ENCODE peak calls at places on chromosomes 7 and 10, in eight cellular contexts. U is mammary epithelial cell, I is WTC11, W is spleen, R is foreskin fibroblast, Z is HFFc6, Y is sigmoid colon, Q is GM10248. F is an unnamed sample.

GRCh38 chr10:77501152-77501845 is 136.3 kb downstream of the KCNMA1 start:
- DNase-seq in U (peak; percentile 78), I (no peak), W (no peak), R (peak; percentile 98), Z (peak; percentile 96), Y (peak; percentile 70), Q (no peak), F (no peak)

GRCh38 chr10:76882245-76882644 is 755.4 kb downstream of the KCNMA1 start:
- DNase-seq in U (no peak), I (no peak), W (no peak), R (no peak), Z (no peak), Y (no peak), Q (no peak), F (no peak)

GRCh38 chr10:59625842-59626522 is 83.7 kb downstream of the SLC16A9 start:
- DNase-seq in U (peak; percentile 43), I (peak; percentile 22), W (no peak), R (peak; percentile 89), Z (peak; percentile 72), Y (peak; percentile 76), Q (peak; percentile 68), F (peak; percentile 32)

GRCh38 chr7:45116048-45116447 is 4.6 kb upstream of the TBRG4 start:
- DNase-seq in U (no peak), I (no peak), W (no peak), R (no peak), Z (no peak), Y (no peak), Q (no peak), F (no peak)

GRCh38 chr10:86301971-86302370 is 64.6 kb downstream of the GRID1 start:
- DNase-seq in U (no peak), I (no peak), W (peak; percentile 49), R (no peak), Z (no peak), Y (peak; percentile 28), Q (no peak), F (no peak)

GRCh38 chr7:158395780-158396214 is 191.8 kb downstream of the PTPRN2 start:
- DNase-seq in U (no peak), I (peak; percentile 75), W (peak; percentile 71), R (no peak), Z (no peak), Y (no peak), Q (no peak), F (peak; percentile 46)

GRCh38 chr10:28754930-28755718 is 77.8 kb downstream of the BAMBI start:
- DNase-seq in U (no peak), I (no peak), W (no peak), R (no peak), Z (no peak), Y (no peak), Q (no peak), F (no peak)

GRCh38 chr7:130292682-130293257 is at the start of gene CPA4:
- DNase-seq in U (peak; percentile 98), I (no peak), W (no peak), R (peak; percentile 98), Z (peak; percentile 99), Y (no peak), Q (no peak), F (no peak)

GRCh38 chr7:5507026-5507425 is 83.4 kb upstream of the TNRC18 start:
- DNase-seq in U (no peak), I (no peak), W (no peak), R (no peak), Z (no peak), Y (no peak), Q (no peak), F (no peak)

GRCh38 chr7:134710854-134711624 is 64.4 kb downstream of the BPGM start:
- DNase-seq in U (peak; percentile 47), I (no peak), W (no peak), R (peak; percentile 42), Z (peak; percentile 61), Y (no peak), Q (no peak), F (no peak)

GRCh38 chr7:16484453-16485158 is 19.1 kb upstream of the SOSTDC1 start:
- DNase-seq in U (peak; percentile 97), I (no peak), W (no peak), R (peak; percentile 63), Z (peak; percentile 1), Y (no peak), Q (no peak), F (no peak)

GRCh38 chr10:53726921-53727320 is 954.3 kb upstream of the MBL2 start:
- DNase-seq in U (no peak), I (no peak), W (no peak), R (no peak), Z (no peak), Y (no peak), Q (no peak), F (no peak)

GRCh38 chr7:5237286-5237685 is 45.5 kb upstream of the SLC29A4 start:
- DNase-seq in U (peak; percentile 21), I (no peak), W (peak; percentile 82), R (peak; percentile 77), Z (peak; percentile 20), Y (peak; percentile 87), Q (no peak), F (no peak)

GRCh38 chr7:95583834-95584621 is 12.3 kb downstream of the PDK4 start:
- DNase-seq in U (no peak), I (no peak), W (no peak), R (no peak), Z (no peak), Y (no peak), Q (no peak), F (no peak)

GRCh38 chr10:89516149-89516832 is 19.1 kb downstream of the SLC16A12 start:
- DNase-seq in U (peak; percentile 83), I (no peak), W (no peak), R (peak; percentile 93), Z (peak; percentile 93), Y (peak; percentile 80), Q (no peak), F (no peak)

GRCh38 chr7:134703781-134704180 is 57.1 kb downstream of the BPGM start:
- DNase-seq in U (no peak), I (no peak), W (no peak), R (peak; percentile 84), Z (peak; percentile 66), Y (peak; percentile 70), Q (no peak), F (no peak)

GRCh38 chr10:30705086-30705624 is 75.6 kb upstream of the LYZL2 start:
- DNase-seq in U (no peak), I (no peak), W (no peak), R (no peak), Z (no peak), Y (no peak), Q (no peak), F (no peak)

GRCh38 chr7:110090113-110090820 is 1000.7 kb upstream of the LRRN3 start:
- DNase-seq in U (peak; percentile 32), I (no peak), W (peak; percentile 68), R (peak; percentile 4), Z (peak; percentile 41), Y (no peak), Q (peak; percentile 18), F (no peak)

GRCh38 chr10:75165684-75166622 is 44.6 kb upstream of the VDAC2 start:
- DNase-seq in U (peak; percentile 39), I (no peak), W (no peak), R (no peak), Z (no peak), Y (no peak), Q (peak; percentile 75), F (no peak)

GRCh38 chr7:153004341-153004740 is 244.8 kb downstream of the ACTR3B start:
- DNase-seq in U (no peak), I (no peak), W (no peak), R (no peak), Z (no peak), Y (no peak), Q (no peak), F (no peak)

GRCh38 chr10:131177431-131178327 is 133.8 kb downstream of the TCERG1L start:
- DNase-seq in U (no peak), I (no peak), W (peak; percentile 61), R (no peak), Z (no peak), Y (peak; percentile 57), Q (no peak), F (no peak)

GRCh38 chr7:48168159-48168558 is 3.1 kb upstream of the ABCA13 start:
- DNase-seq in U (peak; percentile 84), I (no peak), W (no peak), R (peak; percentile 5), Z (peak; percentile 57), Y (no peak), Q (no peak), F (no peak)
- TF ChIP-seq CTCF in U (no peak), I (no peak), W (no peak), R (no peak), Z (peak; percentile 31), Y (no peak), Q (no peak), F (no peak)

DNA sequence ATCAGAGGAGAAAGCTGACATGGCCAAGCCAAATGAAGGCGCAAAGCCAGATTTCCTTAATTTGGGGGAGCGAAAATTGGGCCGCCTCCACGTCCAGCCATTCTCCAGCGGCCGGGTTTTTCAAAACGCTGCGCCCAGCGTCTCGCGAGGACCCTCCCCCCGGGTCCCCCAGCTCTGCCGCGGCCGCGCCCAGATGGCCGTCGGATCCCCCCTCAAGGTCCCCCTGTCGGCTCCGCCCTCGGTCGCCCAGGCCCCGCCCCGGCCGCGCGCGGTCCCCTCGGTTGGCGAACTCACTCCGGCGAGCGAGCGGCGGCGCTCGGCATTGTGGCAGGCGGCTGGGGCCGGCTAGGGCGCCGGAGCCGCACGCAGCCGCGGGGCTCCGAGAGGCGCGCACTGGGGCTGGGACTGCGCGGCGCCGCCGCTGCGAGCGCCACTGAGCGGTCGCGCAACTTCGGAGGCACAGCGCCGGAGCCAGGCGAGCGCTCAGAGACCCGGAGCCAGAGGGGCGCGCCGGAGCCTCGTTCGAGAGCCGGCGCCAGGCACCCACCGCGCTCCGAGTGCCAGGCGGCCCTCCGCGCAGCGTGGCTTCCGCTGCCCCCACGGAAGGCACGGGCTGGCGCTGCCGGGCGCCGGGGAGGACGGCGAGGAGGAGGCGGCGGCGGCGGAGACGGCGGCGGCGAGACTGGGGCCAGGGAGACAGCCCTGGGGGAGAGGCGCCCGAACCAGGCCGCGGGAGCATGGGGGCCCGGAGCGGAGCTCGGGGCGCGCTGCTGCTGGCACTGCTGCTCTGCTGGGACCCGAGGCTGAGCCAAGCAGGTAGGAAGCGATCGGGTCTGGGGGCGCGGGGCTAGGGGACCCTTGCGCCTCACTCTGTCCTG is at the start of gene UNC5B:
- DNase-seq in U (peak; percentile 90), I (peak; percentile 94), W (peak; percentile 91), R (peak; percentile 98), Z (peak; percentile 81), Y (peak; percentile 94), Q (peak; percentile 34), F (peak; percentile 97)
- TF ChIP-seq CTCF in U (peak; percentile 9), I (peak; percentile 10), W (peak; percentile 27), R (no peak), Z (peak; percentile 64), Y (no peak), Q (no peak), F (peak; percentile 26)

DNA sequence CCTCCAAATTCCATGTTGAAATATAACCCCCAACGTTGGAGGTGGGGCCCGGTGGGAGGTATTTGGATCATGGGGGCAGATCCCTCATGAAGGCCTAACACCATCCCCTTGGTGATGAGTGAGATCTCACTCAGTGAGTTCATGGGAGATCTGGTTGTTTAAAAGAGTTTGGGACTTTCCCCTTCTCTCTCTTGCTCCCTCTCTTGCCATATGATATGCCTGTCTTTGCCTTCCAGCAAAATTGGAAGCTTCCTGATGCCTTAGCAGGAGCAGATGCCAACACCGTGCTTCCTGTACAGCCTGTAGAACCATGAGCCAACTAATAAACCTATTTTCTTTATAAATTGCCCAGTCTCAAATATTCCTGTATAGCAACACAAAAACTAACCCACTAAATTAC is 55.7 kb upstream of the CDK1 start:
- DNase-seq in U (peak; percentile 19), I (no peak), W (no peak), R (no peak), Z (no peak), Y (no peak), Q (no peak), F (no peak)
- TF ChIP-seq CTCF in U (no peak), I (no peak), W (no peak), R (no peak), Z (no peak), Y (no peak), Q (no peak), F (no peak)

GRCh38 chr7:12685550-12685949 is 1.9 kb upstream of the ARL4A start:
- DNase-seq in U (no peak), I (peak; percentile 58), W (no peak), R (peak; percentile 47), Z (no peak), Y (no peak), Q (no peak), F (peak; percentile 44)
- TF ChIP-seq CTCF in U (peak; percentile 22), I (peak; percentile 51), W (peak; percentile 30), R (peak; percentile 42), Z (no peak), Y (no peak), Q (peak; percentile 5), F (no peak)

F was measured in glutamatergic neuron.